ENCODE peak calls at places on chromosome 5, in seven cellular contexts. T is sigmoid colon; I is stimulated activated CD8-positive, alpha-beta memory T cell treated with anti-CD3 and anti-CD28 coated beads, Interleukin-15, amount 100 ng/mL, for 1 hour; E is HFFc6; K is GM23248; O is central memory CD8-positive, alpha-beta T cell; S is adipocyte. V is an unnamed sample.

GRCh38 chr5:683619-684481 is 9.3 kb downstream of the TPPP start:
- DNase-seq in T (peak), I (no peak), E (no peak), K (no peak), O (peak), S (peak), V (no peak)

GRCh38 chr5:176387384-176387925 is 943 bp downstream of the NOP16 start:
- DNase-seq in T (no peak), I (no peak), E (no peak), K (peak), O (no peak), S (peak), V (no peak)

GRCh38 chr5:131221888-131222287 is 42.0 kb upstream of the CDC42SE2 start:
- DNase-seq in T (no peak), I (no peak), E (peak), K (peak), O (no peak), S (peak), V (peak)

GRCh38 chr5:3104446-3105047 is 353.1 kb upstream of the IRX2 start:
- DNase-seq in T (no peak), I (no peak), E (no peak), K (no peak), O (no peak), S (no peak), V (no peak)

GRCh38 chr5:82639393-82640144 is 361.4 kb upstream of the RPS23 start:
- DNase-seq in T (no peak), I (no peak), E (no peak), K (no peak), O (no peak), S (peak), V (no peak)

GRCh38 chr5:137598341-137598740 is 99.2 kb upstream of the SPOCK1 start:
- DNase-seq in T (no peak), I (no peak), E (no peak), K (no peak), O (no peak), S (no peak), V (no peak)

GRCh38 chr5:111755942-111756353 is 1.0 kb downstream of the NREP start:
- DNase-seq in T (no peak), I (no peak), E (peak), K (peak), O (no peak), S (peak), V (no peak)

GRCh38 chr5:172113036-172113435 is 75.0 kb downstream of the STK10 start:
- DNase-seq in T (no peak), I (peak), E (peak), K (no peak), O (peak), S (no peak), V (no peak)

GRCh38 chr5:38431242-38431853 is 125.1 kb downstream of the LIFR start:
- DNase-seq in T (no peak), I (no peak), E (no peak), K (no peak), O (no peak), S (no peak), V (no peak)

V was measured in RKO.